ENCODE peak calls at places on chromosomes 4 and X, in ten cellular contexts. M, Z, B, Y, F, P, X, J, I and C are unnamed samples.

GRCh38 chr4:56146956-56147355 is 198.2 kb downstream of the CEP135 start:
- DNase-seq in M (no peak), Z (no peak), B (no peak), Y (no peak), F (no peak), P (no peak), X (no peak), J (no peak), I (no peak), C (no peak)

GRCh38 chr4:84433603-84434232 is 65.4 kb downstream of the NKX6-1 start:
- DNase-seq in M (no peak), Z (no peak), B (no peak), Y (no peak), F (no peak), P (no peak), X (no peak), J (no peak), I (no peak), C (no peak)

GRCh38 chr4:126265880-126266279 is 951.1 kb downstream of the FAT4 start:
- DNase-seq in M (no peak), Z (no peak), B (no peak), Y (no peak), F (no peak), P (no peak), X (no peak), J (no peak), I (no peak), C (no peak)

GRCh38 chr4:175540151-175540550 is 271.9 kb downstream of the GPM6A start:
- DNase-seq in M (no peak), Z (no peak), B (no peak), Y (no peak), F (no peak), P (no peak), X (no peak), J (no peak), I (no peak), C (no peak)

GRCh38 chrX:107751127-107751526 is 24.5 kb downstream of the TSC22D3 start:
- DNase-seq in M (no peak), Z (no peak), B (no peak), Y (no peak), F (no peak), P (no peak), X (no peak), J (no peak), I (no peak), C (no peak)

GRCh38 chr4:158190736-158191135 is 17.9 kb upstream of the GASK1B start:
- DNase-seq in M (no peak), Z (no peak), B (no peak), Y (no peak), F (no peak), P (no peak), X (no peak), J (no peak), I (no peak), C (no peak)

GRCh38 chrX:38086451-38087215 is 80.3 kb downstream of the SYTL5 start:
- DNase-seq in M (no peak), Z (no peak), B (no peak), Y (no peak), F (no peak), P (no peak), X (no peak), J (no peak), I (no peak), C (no peak)

GRCh38 chr4:30461218-30461617 is 259.0 kb upstream of the PCDH7 start:
- DNase-seq in M (no peak), Z (no peak), B (no peak), Y (no peak), F (no peak), P (no peak), X (no peak), J (no peak), I (no peak), C (no peak)

GRCh38 chr4:141645611-141646340 is 9.4 kb downstream of the IL15 start:
- DNase-seq in M (no peak), Z (no peak), B (no peak), Y (no peak), F (no peak), P (no peak), X (no peak), J (no peak), I (peak), C (no peak)

GRCh38 chr4:152628128-152628527 is 51.7 kb downstream of the TMEM154 start:
- DNase-seq in M (no peak), Z (peak), B (no peak), Y (no peak), F (no peak), P (peak), X (no peak), J (no peak), I (no peak), C (no peak)

GRCh38 chrX:65921363-65921762 is 118.5 kb downstream of the VSIG4 start:
- DNase-seq in M (no peak), Z (no peak), B (no peak), Y (no peak), F (no peak), P (no peak), X (no peak), J (no peak), I (no peak), C (no peak)

GRCh38 chr4:99507762-99508161 is 3.1 kb upstream of the C4orf17 start:
- DNase-seq in M (no peak), Z (no peak), B (no peak), Y (no peak), F (no peak), P (no peak), X (no peak), J (no peak), I (peak), C (no peak)

GRCh38 chr4:185304944-185305690 is 90.6 kb downstream of the LRP2BP start:
- DNase-seq in M (peak), Z (no peak), B (no peak), Y (no peak), F (no peak), P (peak), X (no peak), J (peak), I (peak), C (no peak)

GRCh38 chrX:154017766-154018517 is 1.8 kb downstream of the IRAK1 start:
- DNase-seq in M (no peak), Z (no peak), B (no peak), Y (no peak), F (no peak), P (no peak), X (no peak), J (no peak), I (no peak), C (no peak)

GRCh38 chr4:11424896-11425295 is 3.8 kb downstream of the HS3ST1 start:
- DNase-seq in M (no peak), Z (no peak), B (no peak), Y (no peak), F (no peak), P (no peak), X (no peak), J (peak), I (no peak), C (no peak)

GRCh38 chr4:102627831-102628523 is 126.8 kb downstream of the NFKB1 start:
- DNase-seq in M (no peak), Z (no peak), B (no peak), Y (no peak), F (no peak), P (no peak), X (no peak), J (peak), I (peak), C (no peak)

GRCh38 chr4:16524911-16525574 is 298.8 kb upstream of the TAPT1 start:
- DNase-seq in M (no peak), Z (no peak), B (no peak), Y (no peak), F (no peak), P (no peak), X (no peak), J (no peak), I (peak), C (peak)

GRCh38 chrX:49191033-49191871 is 5.1 kb upstream of the PRICKLE3 start:
- DNase-seq in M (peak), Z (peak), B (peak), Y (peak), F (peak), P (peak), X (peak), J (peak), I (peak), C (peak)

GRCh38 chrX:41084044-41084359 is 1.2 kb upstream of the USP9X start:
- DNase-seq in M (no peak), Z (no peak), B (no peak), Y (no peak), F (no peak), P (no peak), X (no peak), J (no peak), I (no peak), C (no peak)

GRCh38 chr4:23978031-23978430 is 88.2 kb upstream of the PPARGC1A start:
- DNase-seq in M (no peak), Z (no peak), B (no peak), Y (no peak), F (no peak), P (no peak), X (no peak), J (no peak), I (no peak), C (no peak)

GRCh38 chr4:125187221-125187620 is 127.5 kb upstream of the FAT4 start:
- DNase-seq in M (no peak), Z (no peak), B (no peak), Y (no peak), F (no peak), P (no peak), X (no peak), J (no peak), I (peak), C (no peak)

GRCh38 chr4:101071241-101071640 is 276.1 kb downstream of the PPP3CA start:
- DNase-seq in M (no peak), Z (no peak), B (no peak), Y (no peak), F (no peak), P (no peak), X (no peak), J (no peak), I (no peak), C (no peak)

GRCh38 chr4:67632492-67632891 is 68.5 kb downstream of the UBA6 start:
- DNase-seq in M (no peak), Z (no peak), B (no peak), Y (no peak), F (no peak), P (no peak), X (no peak), J (no peak), I (no peak), C (no peak)

GRCh38 chrX:20265221-20265725 is 1.4 kb downstream of the RPS6KA3 start:
- DNase-seq in M (peak), Z (peak), B (peak), Y (peak), F (peak), P (peak), X (peak), J (peak), I (peak), C (peak)

GRCh38 chrX:41526925-41527324 is 79.8 kb downstream of the NYX start:
- DNase-seq in M (no peak), Z (no peak), B (no peak), Y (no peak), F (no peak), P (no peak), X (no peak), J (no peak), I (peak), C (no peak)